ENCODE peak calls at places on chromosomes 16 and 17, in eight cellular contexts. B is ovary, Z is keratinocyte, O is PC-3, V is GM12878, G is colonic mucosa, T is MM.1S, J is dorsolateral prefrontal cortex. E is an unnamed sample.

GRCh38 chr17:31744541-31744951 is 114.5 kb downstream of the COPRS start:
- DNase-seq in O (no peak), G (no peak), Z (no peak), B (no peak), V (no peak), J (no peak), T (no peak), E (no peak)

GRCh38 chr17:44082206-44082605 is 11.7 kb downstream of the G6PC3 start:
- DNase-seq in O (no peak), B (no peak), T (no peak), G (no peak), J (no peak), Z (no peak), V (no peak), E (no peak)

GRCh38 chr17:71938340-71939010 is 182.3 kb upstream of the SOX9 start:
- DNase-seq in V (no peak), G (no peak), B (no peak), Z (no peak), J (no peak), O (no peak), T (no peak), E (no peak)

GRCh38 chr17:52157161-52157560 is 1.4 kb downstream of the CA10 start:
- DNase-seq in T (no peak), Z (no peak), V (no peak), G (no peak), O (no peak), B (no peak), J (peak; percentile 10), E (no peak)

GRCh38 chr17:65346166-65346565 is 209.0 kb downstream of the RGS9 start:
- DNase-seq in B (no peak), G (no peak), O (no peak), Z (no peak), J (no peak), T (no peak), V (no peak), E (no peak)

GRCh38 chr17:80968602-80969029 is 23.0 kb upstream of the CHMP6 start:
- DNase-seq in O (no peak), G (no peak), V (no peak), T (no peak), Z (no peak), B (peak; percentile 69), J (peak; percentile 63), E (no peak)

GRCh38 chr17:71460943-71461342 is 659.9 kb upstream of the SOX9 start:
- DNase-seq in B (no peak), G (peak; percentile 46), V (no peak), J (peak; percentile 32), O (peak; percentile 74), Z (no peak), T (no peak), E (peak; percentile 28)

GRCh38 chr17:57234252-57235092 is 21.9 kb upstream of the MSI2 start:
- DNase-seq in B (no peak), O (no peak), G (no peak), J (no peak), T (no peak), Z (no peak), V (no peak), E (no peak)

GRCh38 chr17:4948997-4949320 is 629 bp upstream of the PFN1 start:
- DNase-seq in Z (no peak), T (peak; percentile 90), G (peak; percentile 83), J (peak; percentile 53), O (peak; percentile 85), V (no peak), B (peak; percentile 82), E (peak; percentile 76)

GRCh38 chr16:55088098-55088497 is 157.4 kb downstream of the IRX5 start:
- DNase-seq in Z (no peak), O (no peak), B (no peak), V (no peak), G (no peak), J (no peak), T (no peak), E (no peak)

GRCh38 chr17:8740486-8740885 is 4.2 kb downstream of the CCDC42 start:
- DNase-seq in Z (no peak), B (no peak), O (no peak), T (peak; percentile 21), V (no peak), J (no peak), G (no peak), E (no peak)

GRCh38 chr17:2017274-2017941 is 7.7 kb downstream of the RTN4RL1 start:
- DNase-seq in B (no peak), O (no peak), J (no peak), V (no peak), Z (no peak), T (peak; percentile 84), G (no peak), E (no peak)

GRCh38 chr17:55433629-55434422 is 12.2 kb upstream of the MMD start:
- DNase-seq in T (no peak), V (no peak), B (no peak), Z (peak; percentile 61), J (no peak), O (peak; percentile 99), G (peak; percentile 73), E (peak; percentile 96)

GRCh38 chr17:78915872-78916632 is 9.1 kb downstream of the TIMP2 start:
- DNase-seq in O (peak; percentile 77), J (no peak), B (peak; percentile 58), V (no peak), G (peak; percentile 53), T (no peak), Z (no peak), E (peak; percentile 54)

GRCh38 chr17:751269-752001 is 629 bp downstream of the GEMIN4 start:
- DNase-seq in O (peak; percentile 14), V (no peak), G (peak; percentile 44), B (peak; percentile 41), T (peak; percentile 41), Z (no peak), J (no peak), E (peak; percentile 28)

GRCh38 chr16:67552476-67552875 is 9.8 kb upstream of the CTCF start:
- DNase-seq in J (no peak), Z (no peak), O (no peak), B (peak; percentile 56), V (no peak), G (peak; percentile 19), T (peak; percentile 40), E (no peak)

GRCh38 chr17:17297217-17297616 is 6.0 kb upstream of the NT5M start:
- DNase-seq in T (no peak), J (no peak), O (peak; percentile 84), G (no peak), Z (no peak), V (no peak), B (no peak), E (peak; percentile 56)

GRCh38 chr17:34645636-34646035 is 66.3 kb downstream of the TMEM132E start:
- DNase-seq in T (no peak), B (no peak), V (no peak), J (no peak), O (no peak), G (no peak), Z (no peak), E (no peak)

GRCh38 chr16:49528035-49528434 is 154.4 kb downstream of the C16orf78 start:
- DNase-seq in V (no peak), T (no peak), Z (no peak), B (no peak), J (no peak), O (peak; percentile 1), G (no peak), E (no peak)

GRCh38 chr16:86457621-86458456 is 52.5 kb upstream of the FOXF1 start:
- DNase-seq in G (no peak), Z (no peak), O (no peak), J (no peak), V (no peak), B (no peak), T (no peak), E (no peak)

GRCh38 chr17:76276069-76276431 is 10.9 kb downstream of the UBALD2 start:
- DNase-seq in J (no peak), T (no peak), O (no peak), B (no peak), V (no peak), G (no peak), Z (no peak), E (no peak)

GRCh38 chr16:67304006-67304405 is 22.5 kb downstream of the KCTD19 start:
- DNase-seq in V (no peak), T (no peak), J (no peak), Z (no peak), O (no peak), G (no peak), B (no peak), E (no peak)

DNA sequence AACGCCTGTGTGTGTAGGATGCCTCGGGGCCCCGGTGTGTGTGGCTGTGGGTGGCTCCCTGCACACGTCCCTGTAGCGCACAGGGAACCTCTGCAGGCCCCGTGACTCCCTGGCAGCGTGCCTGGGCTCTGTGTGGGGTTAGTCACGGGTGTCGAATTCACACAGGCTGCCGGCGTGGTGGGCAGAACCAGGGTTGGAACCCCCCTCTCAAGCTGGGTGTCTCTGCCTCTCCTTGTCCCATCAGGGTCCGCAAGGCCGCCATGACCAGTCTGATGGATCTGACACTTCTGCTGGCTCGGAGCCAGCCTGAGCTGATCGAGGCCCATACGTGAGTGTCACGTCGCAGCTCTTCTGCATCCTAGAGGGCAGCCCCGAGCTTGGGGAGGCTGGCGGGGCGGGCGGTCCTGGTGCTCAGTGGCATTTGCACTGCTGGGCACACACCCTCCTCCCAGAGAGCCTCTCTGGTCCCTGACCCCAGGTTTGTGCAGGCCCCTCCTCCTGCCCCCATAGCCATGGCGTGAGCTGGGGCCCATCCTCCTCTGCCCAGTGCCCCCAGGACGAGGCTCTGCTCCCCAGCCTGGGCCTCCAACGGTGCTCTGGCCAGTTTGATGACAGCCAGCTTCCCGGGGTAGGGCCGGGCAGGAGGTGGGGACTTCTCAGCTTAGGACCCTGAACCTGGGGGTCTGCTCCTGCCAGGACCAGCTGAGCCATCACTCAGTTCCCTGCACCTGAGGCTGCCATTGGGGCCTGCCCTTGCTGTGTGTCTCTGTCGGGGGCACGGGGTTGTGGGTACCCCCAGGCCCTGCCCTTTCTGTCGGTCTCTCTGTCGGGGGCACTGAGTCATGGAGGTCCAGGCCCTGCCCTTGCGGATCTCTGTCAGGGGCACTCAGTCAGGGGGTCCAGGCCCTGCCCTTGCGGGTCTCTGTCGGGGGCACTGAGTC is 88.1 kb upstream of the ZNF750 start:
- DNase-seq in G (no peak), O (no peak), V (no peak), J (no peak), T (no peak), Z (no peak), B (no peak), E (no peak)
- TF ChIP-seq CTCF in G (no peak), O (no peak), V (no peak), J (no peak), T (no peak), Z (no peak), B (no peak), E (no peak)

GRCh38 chr17:3925684-3926537 is 9.6 kb upstream of the P2RX1 start:
- DNase-seq in V (no peak), B (no peak), J (no peak), T (no peak), G (no peak), O (no peak), Z (no peak), E (no peak)
- H3K4me3 ChIP-seq in V (no peak overlapping the region), B (no peak overlapping the region), J (no peak overlapping the region), T (no peak overlapping the region), G (no peak overlapping the region), O (no peak overlapping the region), Z (no peak overlapping the region), E (no peak overlapping the region)

GRCh38 chr16:50747206-50747956 is 5.5 kb downstream of the CYLD start:
- DNase-seq in B (no peak), Z (no peak), V (peak; percentile 57), G (no peak), O (peak; percentile 39), T (peak; percentile 53), J (no peak), E (peak; percentile 45)
- TF ChIP-seq CTCF in B (no peak), Z (peak; percentile 12), V (peak; percentile 37), G (no peak), O (peak; percentile 58), T (peak; percentile 62), J (no peak), E (peak; percentile 44)

GRCh38 chr16:21302898-21303528 is 24.9 kb upstream of the CRYM start:
- DNase-seq in J (no peak), T (no peak), V (peak; percentile 55), O (peak; percentile 69), Z (peak; percentile 92), G (peak; percentile 50), B (no peak), E (peak; percentile 99)
- H3K4me3 ChIP-seq in J (no peak overlapping the region), T (no peak overlapping the region), V (peak overlapping the region; percentile 90), O (peak overlapping the region; percentile 81), Z (peak overlapping the region; percentile 74), G (no peak overlapping the region), B (no peak overlapping the region), E (peak overlapping the region; percentile 88)

E was measured in bronchial epithelial cell.